ENCODE peak calls at places on chromosome 19, in four cellular contexts. U, M, A and S are unnamed samples.

GRCh38 chr19:40607311-40607871 is 6.2 kb downstream of the LTBP4 start:
- DNase-seq in U (no peak), M (no peak), A (no peak), S (no peak)

GRCh38 chr19:3335431-3336350 is 30.7 kb upstream of the NFIC start:
- DNase-seq in U (no peak), M (no peak), A (no peak), S (no peak)

GRCh38 chr19:28130066-28130511 is 1082.9 kb downstream of the UQCRFS1 start:
- DNase-seq in U (no peak), M (no peak), A (no peak), S (no peak)

GRCh38 chr19:41424335-41425173 is 2.6 kb downstream of the B3GNT8 start:
- DNase-seq in U (no peak), M (no peak), A (no peak), S (no peak)

GRCh38 chr19:5131866-5132561 is 163.1 kb downstream of the KDM4B start:
- DNase-seq in U (peak), M (no peak), A (peak), S (no peak)

GRCh38 chr19:55156202-55157063 is 1.1 kb downstream of the TNNI3 start:
- DNase-seq in U (peak), M (peak), A (no peak), S (peak)

GRCh38 chr19:29576761-29577661 is 29.1 kb upstream of the POP4 start:
- DNase-seq in U (no peak), M (no peak), A (no peak), S (no peak)

GRCh38 chr19:49214701-49215100 is 57.1 kb downstream of the TRPM4 start:
- DNase-seq in U (peak), M (no peak), A (no peak), S (no peak)

GRCh38 chr19:7874080-7874856 is at the start of gene PRR36:
- DNase-seq in U (no peak), M (peak), A (peak), S (peak)

GRCh38 chr19:15129856-15130580 is 22.8 kb downstream of the SYDE1 start:
- DNase-seq in U (no peak), M (peak), A (no peak), S (peak)

GRCh38 chr19:12229990-12230389 is 64.7 kb downstream of the ZNF44 start:
- DNase-seq in U (no peak), M (no peak), A (no peak), S (no peak)

GRCh38 chr19:10122066-10122465 is 2.4 kb upstream of the EIF3G start:
- DNase-seq in U (no peak), M (no peak), A (no peak), S (no peak)

GRCh38 chr19:44947041-44947581 is 1.3 kb downstream of the APOC2 start:
- DNase-seq in U (no peak), M (no peak), A (no peak), S (no peak)

GRCh38 chr19:794989-795658 is 2.1 kb upstream of the PTBP1 start:
- DNase-seq in U (no peak), M (no peak), A (no peak), S (no peak)

GRCh38 chr19:41863209-41863931 is 3.3 kb downstream of the RPS19 start:
- DNase-seq in U (no peak), M (no peak), A (no peak), S (no peak)

GRCh38 chr19:44668985-44669764 is 2.1 kb upstream of the CEACAM19 start:
- DNase-seq in U (no peak), M (no peak), A (no peak), S (no peak)